ENCODE peak calls at places on chromosomes 5 and 9, in four cellular contexts. K, V, R and W are unnamed samples.

GRCh38 chr5:169503899-169504298 is 79.7 kb upstream of the SPDL1 start:
- DNase-seq in V (no peak), R (no peak), K (no peak), W (peak; percentile 96)

GRCh38 chr5:8192840-8193239 is 323.9 kb downstream of the MTRR start:
- DNase-seq in K (no peak), V (no peak), R (no peak), W (no peak)

GRCh38 chr9:86407022-86407421 is 52.8 kb upstream of the TUT7 start:
- DNase-seq in R (no peak), V (peak; percentile 42), K (peak; percentile 53), W (peak; percentile 64)

GRCh38 chr9:14935099-14935710 is 25.0 kb upstream of the FREM1 start:
- DNase-seq in R (no peak), V (no peak), K (no peak), W (no peak)

GRCh38 chr9:98191615-98192502 is 578 bp downstream of the CORO2A start:
- DNase-seq in R (no peak), V (peak; percentile 66), K (peak; percentile 31), W (peak; percentile 63)

GRCh38 chr5:124206540-124206939 is 539.9 kb downstream of the ZNF608 start:
- DNase-seq in R (no peak), K (no peak), V (no peak), W (no peak)

GRCh38 chr5:175867587-175868347 is 3.6 kb upstream of the CPLX2 start:
- DNase-seq in V (peak; percentile 72), R (no peak), K (no peak), W (peak; percentile 74)

GRCh38 chr5:174736351-174736721 is 12.0 kb downstream of the MSX2 start:
- DNase-seq in K (peak; percentile 35), V (no peak), R (no peak), W (peak; percentile 97)

GRCh38 chr5:113166710-113167366 is 190.2 kb downstream of the DCP2 start:
- DNase-seq in R (no peak), K (peak; percentile 59), V (no peak), W (no peak)

GRCh38 chr9:21682981-21683380 is 119.5 kb upstream of the MTAP start:
- DNase-seq in R (no peak), K (no peak), V (no peak), W (no peak)

GRCh38 chr5:113053614-113054013 is 77.0 kb downstream of the DCP2 start:
- DNase-seq in V (peak; percentile 20), R (no peak), K (peak; percentile 3), W (no peak)

GRCh38 chr5:28190011-28190410 is 1151.6 kb upstream of the CDH9 start:
- DNase-seq in R (no peak), V (no peak), K (peak; percentile 4), W (no peak)

GRCh38 chr5:83066548-83067110 is 10.6 kb downstream of the TMEM167A start:
- DNase-seq in K (no peak), V (no peak), R (no peak), W (peak; percentile 53)

GRCh38 chr9:87963770-87964169 is 10.6 kb downstream of the CDK20 start:
- DNase-seq in K (no peak), V (no peak), R (no peak), W (no peak)

DNA sequence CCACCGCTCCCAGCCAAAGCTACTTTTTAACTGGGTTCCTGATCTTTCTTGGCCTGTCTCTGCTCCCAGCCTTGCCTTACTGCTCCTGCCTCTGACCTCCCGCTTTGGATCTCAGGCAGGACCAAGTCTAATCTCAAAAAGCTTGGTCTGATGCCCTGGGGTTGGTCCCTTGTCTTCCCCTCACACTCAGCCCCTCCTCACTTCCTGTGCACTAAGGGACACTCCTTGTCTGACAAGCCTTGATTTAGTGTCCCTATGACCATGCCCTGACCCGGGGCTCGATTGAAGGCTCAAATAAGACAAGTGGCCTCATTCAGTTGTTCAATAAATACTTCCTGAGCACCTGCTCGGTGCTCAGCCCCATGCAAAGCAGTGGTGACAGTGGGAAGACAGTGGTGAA is 3.7 kb upstream of the GTF3C5 start:
- DNase-seq in K (no peak), V (no peak), R (no peak), W (peak; percentile 14)
- H3K79me2 ChIP-seq in K (peaks cover 11% of the 10 kb centered on the region), V (peaks cover 5% of the 10 kb centered on the region), R (peaks cover 15% of the 10 kb centered on the region), W (peaks cover 10% of the 10 kb centered on the region)

DNA sequence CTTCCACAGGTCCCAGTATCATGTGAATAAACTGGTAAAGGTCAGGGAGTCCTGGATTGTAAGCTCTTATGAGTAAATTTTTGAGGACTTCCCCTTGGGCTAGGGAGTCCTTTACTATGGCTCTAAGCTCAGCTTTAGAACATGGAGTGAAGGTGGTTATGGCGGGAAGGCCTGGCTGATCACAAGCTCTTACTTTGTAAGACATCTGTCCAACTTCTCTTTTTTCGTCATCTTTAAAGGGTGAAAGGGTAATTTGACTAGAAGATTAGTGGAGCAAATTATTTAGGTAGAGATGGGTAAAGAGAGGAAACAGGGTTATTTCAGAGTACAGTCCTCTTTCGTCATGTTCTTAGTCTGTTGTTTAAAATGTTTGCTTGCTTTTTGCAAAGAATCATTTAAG is 155.4 kb downstream of the AOPEP start:
- DNase-seq in R (no peak), K (no peak), V (no peak), W (no peak)
- H3K79me1 ChIP-seq in R (no peaks in the 10 kb centered on the region), K (peaks cover 10% of the 10 kb centered on the region), V (no peaks in the 10 kb centered on the region), W (no peaks in the 10 kb centered on the region)

GRCh38 chr5:128135286-128135685 is 51.7 kb downstream of the SLC12A2 start:
- DNase-seq in V (no peak), R (no peak), K (no peak), W (no peak)
- H3K79me2 ChIP-seq in V (no peaks in the 10 kb centered on the region), R (no peaks in the 10 kb centered on the region), K (no peaks in the 10 kb centered on the region), W (no peaks in the 10 kb centered on the region)

GRCh38 chr5:102595332-102595731 is 96.5 kb upstream of the SLCO6A1 start:
- DNase-seq in R (no peak), V (no peak), K (no peak), W (no peak)

GRCh38 chr5:102600964-102601363 is 102.2 kb upstream of the SLCO6A1 start:
- DNase-seq in K (no peak), V (no peak), R (no peak), W (no peak)

GRCh38 chr5:102596951-102597350 is 98.2 kb upstream of the SLCO6A1 start:
- DNase-seq in R (no peak), V (no peak), K (no peak), W (no peak)

GRCh38 chr5:102596113-102596512 is 97.3 kb upstream of the SLCO6A1 start:
- DNase-seq in V (no peak), R (no peak), K (no peak), W (no peak)

DNA sequence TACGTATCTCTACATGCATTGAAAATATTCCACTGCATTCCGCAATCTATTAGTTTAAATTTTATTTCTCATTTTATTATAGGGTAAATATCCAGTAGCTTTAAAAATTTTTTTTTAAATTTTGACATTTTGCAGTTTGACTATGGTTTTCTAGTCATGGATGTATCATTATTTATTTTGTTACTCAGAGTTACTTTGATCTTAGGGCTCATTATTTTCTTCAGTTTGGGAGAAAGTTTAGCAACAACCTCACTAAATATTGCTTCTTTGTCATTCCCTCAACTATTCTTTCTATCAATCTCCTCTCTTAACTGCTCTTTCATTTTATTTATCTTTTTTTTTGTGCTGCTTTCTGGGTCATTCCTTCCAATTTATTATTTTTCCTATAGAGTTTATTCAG is 100.5 kb upstream of the SLCO6A1 start:
- DNase-seq in V (no peak), K (no peak), R (no peak), W (no peak)
- H3K79me1 ChIP-seq in V (no peaks in the 10 kb centered on the region), K (no peaks in the 10 kb centered on the region), R (no peaks in the 10 kb centered on the region), W (no peaks in the 10 kb centered on the region)

GRCh38 chr5:158796812-158797497 is 302.8 kb downstream of the EBF1 start:
- DNase-seq in K (no peak), R (no peak), V (no peak), W (no peak)

GRCh38 chr5:158798140-158798539 is 301.6 kb downstream of the EBF1 start:
- DNase-seq in K (no peak), R (no peak), V (no peak), W (no peak)

GRCh38 chr5:158792186-158792585 is 307.5 kb downstream of the EBF1 start:
- DNase-seq in R (no peak), K (no peak), V (no peak), W (no peak)

GRCh38 chr5:158801286-158801685 is 298.4 kb downstream of the EBF1 start:
- DNase-seq in R (no peak), K (no peak), V (no peak), W (no peak)

GRCh38 chr5:158797498-158797845 is 302.2 kb downstream of the EBF1 start:
- DNase-seq in V (no peak), K (no peak), R (no peak), W (no peak)
- H3K79me2 ChIP-seq in V (no peaks in the 10 kb centered on the region), K (no peaks in the 10 kb centered on the region), R (no peaks in the 10 kb centered on the region), W (no peaks in the 10 kb centered on the region)

GRCh38 chr5:40623480-40624420 is 56.0 kb upstream of the PTGER4 start:
- DNase-seq in V (no peak), R (no peak), K (no peak), W (no peak)
- H3K79me1 ChIP-seq in V (no peaks in the 10 kb centered on the region), R (no peaks in the 10 kb centered on the region), K (no peaks in the 10 kb centered on the region), W (no peaks in the 10 kb centered on the region)

GRCh38 chr9:37960631-37961030 is 56.7 kb upstream of the SLC25A51 start:
- DNase-seq in R (no peak), V (no peak), K (no peak), W (no peak)
- H3K79me2 ChIP-seq in R (no peaks in the 10 kb centered on the region), V (no peaks in the 10 kb centered on the region), K (peaks cover 2% of the 10 kb centered on the region), W (peaks cover 3% of the 10 kb centered on the region)

GRCh38 chr5:134138416-134139376 is 24.2 kb downstream of the TCF7 start:
- DNase-seq in V (peak; percentile 23), K (peak; percentile 59), R (no peak), W (no peak)

GRCh38 chr5:134139891-134140469 is 25.5 kb downstream of the TCF7 start:
- DNase-seq in K (no peak), R (no peak), V (peak; percentile 16), W (no peak)

GRCh38 chr5:134140530-134141201 is 26.2 kb downstream of the TCF7 start:
- DNase-seq in V (peak; percentile 86), R (peak; percentile 57), K (peak; percentile 80), W (peak; percentile 91)

GRCh38 chr5:134141346-134142050 is 27.0 kb downstream of the TCF7 start:
- DNase-seq in K (no peak), R (no peak), V (peak; percentile 24), W (no peak)

GRCh38 chr5:134139377-134139851 is 24.9 kb downstream of the TCF7 start:
- DNase-seq in K (no peak), V (no peak), R (no peak), W (no peak)
- H3K79me1 ChIP-seq in K (no peaks in the 10 kb centered on the region), V (peaks cover 3% of the 10 kb centered on the region), R (peaks cover 22% of the 10 kb centered on the region), W (peaks cover 20% of the 10 kb centered on the region)

DNA sequence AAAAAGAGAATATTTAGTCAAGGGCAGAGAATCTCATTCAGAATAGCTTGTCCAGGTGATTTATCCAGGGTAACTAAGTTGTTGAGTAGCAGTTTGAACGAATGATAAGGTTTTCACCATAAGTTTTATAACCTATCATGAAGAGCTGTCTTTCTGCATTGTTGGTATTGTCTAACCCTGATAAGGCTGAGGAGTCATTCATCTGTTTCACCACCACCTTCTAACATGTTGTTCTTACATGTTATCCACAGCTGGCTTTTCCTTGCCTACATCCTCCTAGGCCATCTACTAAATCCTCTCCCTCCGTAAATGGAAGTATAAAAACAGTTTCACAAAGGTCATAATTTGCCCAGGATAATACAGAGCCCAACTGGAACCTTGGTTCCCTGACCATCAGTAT is 24.1 kb downstream of the ZNF462 start:
- DNase-seq in R (no peak), K (no peak), V (no peak), W (no peak)
- H3K79me2 ChIP-seq in R (peaks cover 99% of the 10 kb centered on the region), K (peaks cover 13% of the 10 kb centered on the region), V (peaks cover 62% of the 10 kb centered on the region), W (peaks cover 44% of the 10 kb centered on the region)